ENCODE peak calls at places on chromosomes 7 and 10, in nine cellular contexts. A is upper lobe of right lung, O is colonic mucosa, D is AG10803, E is GM12865, N is Caco-2, L is lower lobe of right lung, X is HL-60, R is cardiac muscle cell. C is an unnamed sample.
A peak's percentile ranks its signal among the peaks of the same experiment; 100 is the strongest.

GRCh38 chr7:37706807-37707206 is 23.2 kb downstream of the GPR141 start:
- DNase-seq in L (no peak), A (no peak), E (no peak), N (no peak), X (peak; percentile 29), R (no peak), D (no peak), O (no peak), C (no peak)

GRCh38 chr10:72259491-72260214 is 14.1 kb upstream of the DDIT4 start:
- DNase-seq in R (peak; percentile 78), E (peak; percentile 62), O (no peak), L (no peak), N (peak; percentile 59), A (no peak), D (peak; percentile 70), X (no peak), C (peak; percentile 87)

GRCh38 chr10:97687785-97688781 is 1.0 kb upstream of the AVPI1 start:
- DNase-seq in D (peak; percentile 85), E (no peak), O (no peak), N (no peak), A (no peak), R (peak; percentile 63), L (no peak), X (peak; percentile 6), C (peak; percentile 92)

GRCh38 chr7:44971188-44971907 is 7.5 kb downstream of the MYO1G start:
- DNase-seq in D (no peak), A (peak; percentile 57), N (no peak), R (no peak), L (no peak), X (no peak), E (no peak), O (no peak), C (no peak)

GRCh38 chr10:2980791-2981360 is 86.5 kb upstream of the PFKP start:
- DNase-seq in X (no peak), N (no peak), L (no peak), R (peak; percentile 44), A (no peak), O (peak; percentile 0), D (peak; percentile 74), E (peak; percentile 28), C (peak; percentile 5)

GRCh38 chr10:86355571-86356038 is 11.0 kb downstream of the GRID1 start:
- DNase-seq in O (peak; percentile 36), D (no peak), A (no peak), N (no peak), L (peak; percentile 71), X (peak; percentile 96), E (no peak), R (no peak), C (no peak)

GRCh38 chr10:102121739-102122372 is 1.7 kb upstream of the LDB1 start:
- DNase-seq in R (peak; percentile 69), L (no peak), A (no peak), O (no peak), E (no peak), D (peak; percentile 49), N (peak; percentile 20), X (no peak), C (peak; percentile 67)

GRCh38 chr7:30226593-30227268 is 57.7 kb upstream of the ZNRF2 start:
- DNase-seq in D (no peak), A (no peak), N (peak; percentile 81), O (peak; percentile 75), X (no peak), R (no peak), L (peak; percentile 51), E (no peak), C (no peak)

GRCh38 chr7:50994753-50995319 is 212.1 kb upstream of the GRB10 start:
- DNase-seq in R (no peak), D (no peak), E (no peak), L (no peak), A (no peak), N (no peak), O (no peak), X (no peak), C (no peak)

GRCh38 chr7:130154501-130155317 is 50.5 kb downstream of the TMEM209 start:
- DNase-seq in N (no peak), R (no peak), A (no peak), O (peak; percentile 38), D (no peak), E (no peak), L (no peak), X (no peak), C (no peak)

GRCh38 chr7:132557489-132558044 is 18.7 kb downstream of the PLXNA4 start:
- DNase-seq in R (peak; percentile 56), E (no peak), D (peak; percentile 35), O (no peak), X (peak; percentile 17), L (no peak), A (no peak), N (no peak), C (no peak)

GRCh38 chr7:86667732-86668131 is 24.0 kb downstream of the GRM3 start:
- DNase-seq in D (no peak), O (no peak), X (no peak), A (no peak), E (peak; percentile 14), R (no peak), L (no peak), N (no peak), C (no peak)

GRCh38 chr7:68729361-68729760 is 868.9 kb upstream of the AUTS2 start:
- DNase-seq in L (no peak), X (no peak), E (no peak), A (no peak), D (no peak), N (no peak), R (no peak), O (no peak), C (no peak)

GRCh38 chr7:149753370-149754233 is 19.8 kb downstream of the ZNF467 start:
- DNase-seq in R (peak; percentile 51), E (no peak), L (peak; percentile 47), O (peak; percentile 41), N (peak; percentile 70), D (peak; percentile 33), A (no peak), X (no peak), C (peak; percentile 64)

GRCh38 chr10:11178606-11179221 is 161.0 kb downstream of the CELF2 start:
- DNase-seq in E (peak; percentile 96), O (peak; percentile 47), L (peak; percentile 61), R (peak; percentile 70), X (peak; percentile 85), D (peak; percentile 30), N (no peak), A (no peak), C (peak; percentile 82)

GRCh38 chr10:98285416-98285815 is 17.4 kb upstream of the LOXL4 start:
- DNase-seq in A (no peak), L (no peak), X (no peak), D (no peak), N (no peak), O (no peak), R (no peak), E (no peak), C (no peak)

GRCh38 chr10:86365346-86366032 is 1.1 kb downstream of the GRID1 start:
- DNase-seq in D (no peak), O (no peak), A (peak; percentile 60), R (no peak), L (no peak), E (no peak), N (no peak), X (no peak), C (no peak)

GRCh38 chr7:100215895-100216294 is 3.9 kb upstream of the PVRIG start:
- DNase-seq in D (peak; percentile 48), R (peak; percentile 28), E (no peak), A (peak; percentile 20), X (no peak), N (no peak), L (no peak), O (no peak), C (peak; percentile 8)

GRCh38 chr7:137298464-137298794 is 45.1 kb downstream of the PTN start:
- DNase-seq in X (no peak), L (no peak), A (no peak), O (no peak), N (no peak), E (no peak), R (no peak), D (no peak), C (no peak)

GRCh38 chr10:129949411-129950335 is 14.4 kb downstream of the EBF3 start:
- DNase-seq in A (no peak), D (peak; percentile 72), X (no peak), L (no peak), N (no peak), R (peak; percentile 92), E (no peak), O (no peak), C (peak; percentile 84)
- H3K4me3 ChIP-seq in A (no peak overlapping the region), D (no peak overlapping the region), X (no peak overlapping the region), L (no peak overlapping the region), N (no peak overlapping the region), R (no peak overlapping the region), E (no peak overlapping the region), O (no peak overlapping the region), C (peak overlapping the region; percentile 30)

GRCh38 chr10:30436200-30436599 is 2.2 kb downstream of the MAP3K8 start:
- DNase-seq in X (peak; percentile 73), L (no peak), D (peak; percentile 83), N (peak; percentile 33), R (peak; percentile 85), A (no peak), O (peak; percentile 49), E (peak; percentile 59), C (peak; percentile 70)

GRCh38 chr10:30435068-30435422 is 1.1 kb downstream of the MAP3K8 start:
- DNase-seq in L (no peak), O (peak; percentile 53), N (no peak), R (peak; percentile 62), D (peak; percentile 67), A (peak; percentile 68), X (peak; percentile 45), E (peak; percentile 50), C (no peak)

GRCh38 chr10:30436688-30437038 is 2.7 kb downstream of the MAP3K8 start:
- DNase-seq in N (no peak), R (no peak), L (no peak), D (no peak), O (no peak), X (no peak), A (no peak), E (no peak), C (no peak)

GRCh38 chr10:30438016-30438850 is 4.2 kb downstream of the MAP3K8 start:
- DNase-seq in A (no peak), X (no peak), N (peak; percentile 60), D (no peak), R (no peak), E (peak; percentile 36), O (no peak), L (no peak), C (peak; percentile 28)

GRCh38 chr10:30437039-30437781 is 3.2 kb downstream of the MAP3K8 start:
- DNase-seq in N (no peak), E (peak; percentile 61), D (peak; percentile 81), R (peak; percentile 74), A (no peak), X (peak; percentile 17), L (no peak), O (no peak), C (peak; percentile 41)
- H3K4me3 ChIP-seq in N (no peak overlapping the region), E (peak overlapping the region; percentile 77), D (peak overlapping the region; percentile 86), R (no peak overlapping the region), A (peak overlapping the region; percentile 89), X (no peak overlapping the region), L (peak overlapping the region; percentile 76), O (peak overlapping the region; percentile 88), C (peak overlapping the region; percentile 77)

GRCh38 chr10:133366751-133367150 is 6.4 kb downstream of the ECHS1 start:
- DNase-seq in E (no peak), A (no peak), N (no peak), R (no peak), D (no peak), X (no peak), L (no peak), O (no peak), C (no peak)
- H3K4me3 ChIP-seq in E (no peak overlapping the region), A (no peak overlapping the region), N (no peak overlapping the region), R (no peak overlapping the region), D (no peak overlapping the region), X (no peak overlapping the region), L (no peak overlapping the region), O (no peak overlapping the region), C (no peak overlapping the region)

GRCh38 chr7:35729061-35729783 is 34.3 kb upstream of the HERPUD2 start:
- DNase-seq in E (peak; percentile 96), O (no peak), X (no peak), A (no peak), R (no peak), N (no peak), L (no peak), D (no peak), C (no peak)
- H3K4me3 ChIP-seq in E (peak overlapping the region; percentile 51), O (no peak overlapping the region), X (no peak overlapping the region), A (no peak overlapping the region), R (no peak overlapping the region), N (no peak overlapping the region), L (no peak overlapping the region), D (no peak overlapping the region), C (no peak overlapping the region)

C was measured in foreskin fibroblast.